ENCODE peak calls at places on chromosomes 5 and 9, in seven cellular contexts. M is H1, X is osteoblast, Q is tibial nerve, F is uterus, N is fibroblast of lung, G is testis. Y is an unnamed sample.

GRCh38 chr9:70917277-70917676 is 204.1 kb downstream of the TRPM3 start:
- DNase-seq in N (no peak), F (no peak), M (no peak), Q (no peak), X (peak; percentile 39), G (no peak), Y (no peak)

GRCh38 chr5:161406880-161407279 is 139.6 kb downstream of the GABRB2 start:
- DNase-seq in F (no peak), M (no peak), Q (no peak), N (peak; percentile 1), G (peak; percentile 22), X (no peak), Y (peak; percentile 64)

GRCh38 chr5:60844429-60844890 is 391 bp upstream of the ELOVL7 start:
- DNase-seq in X (peak; percentile 68), Q (no peak), M (no peak), G (no peak), F (no peak), N (peak; percentile 30), Y (peak; percentile 17)

GRCh38 chr5:74686962-74687751 is 2.1 kb downstream of the HEXB start:
- DNase-seq in X (peak; percentile 36), Q (no peak), G (no peak), M (no peak), N (peak; percentile 45), F (no peak), Y (no peak)

GRCh38 chr5:125237026-125237425 is 490.6 kb upstream of the ZNF608 start:
- DNase-seq in F (no peak), N (peak; percentile 9), X (no peak), Q (no peak), G (no peak), M (no peak), Y (no peak)

GRCh38 chr9:91536211-91536691 is 112.6 kb upstream of the NFIL3 start:
- DNase-seq in X (peak; percentile 67), G (no peak), M (no peak), N (peak; percentile 87), F (no peak), Q (no peak), Y (no peak)

GRCh38 chr9:136052991-136053756 is 41.9 kb downstream of the NACC2 start:
- DNase-seq in N (peak; percentile 29), Q (no peak), G (no peak), X (peak; percentile 95), M (peak; percentile 56), F (no peak), Y (no peak)

GRCh38 chr9:34589371-34589655 is 211 bp downstream of the CNTFR start:
- DNase-seq in N (no peak), X (no peak), M (no peak), G (no peak), Q (no peak), F (no peak), Y (no peak)

GRCh38 chr9:116345393-116345792 is 191.8 kb downstream of the PAPPA start:
- DNase-seq in X (no peak), F (no peak), M (no peak), N (no peak), Q (no peak), G (no peak), Y (no peak)

GRCh38 chr5:128528126-128528525 is 9.9 kb downstream of the FBN2 start:
- DNase-seq in Q (no peak), G (no peak), M (no peak), F (no peak), X (no peak), N (no peak), Y (no peak)

GRCh38 chr5:21858441-21858840 is 994.7 kb downstream of the CDH12 start:
- DNase-seq in X (no peak), F (no peak), N (no peak), M (no peak), G (no peak), Q (no peak), Y (no peak)

DNA sequence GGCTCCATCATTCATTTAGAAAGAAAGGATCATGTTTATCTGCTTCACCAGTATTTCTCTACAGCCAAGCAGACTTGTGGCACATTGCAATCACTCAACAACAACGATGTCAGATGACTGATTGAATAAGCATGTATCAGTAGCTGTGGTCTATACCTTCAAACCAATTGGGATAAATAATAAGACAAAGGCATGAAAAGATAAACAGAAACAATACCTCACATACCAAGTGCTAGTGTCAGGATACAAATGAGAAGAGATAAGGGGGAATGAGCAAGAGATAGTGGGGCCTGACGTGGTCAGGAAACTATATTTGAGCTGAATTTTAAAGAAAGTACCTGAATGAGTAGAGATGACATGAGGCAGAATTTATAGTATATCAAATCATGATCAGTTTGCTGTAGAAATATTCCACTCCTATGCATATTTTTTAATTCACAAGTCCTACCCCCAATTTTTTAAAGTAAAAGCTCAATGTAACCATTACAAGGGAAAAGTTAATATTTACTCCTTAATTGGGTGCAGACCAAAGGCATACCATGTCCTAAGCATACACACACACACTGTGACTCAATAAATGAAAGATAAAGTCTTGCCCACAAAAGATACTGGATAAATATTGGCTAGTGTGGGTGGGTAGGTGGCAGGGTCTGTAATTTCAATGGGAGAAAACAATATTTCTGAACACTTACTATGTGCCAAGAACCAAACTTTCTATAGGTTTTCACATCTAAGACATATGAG is 284.5 kb downstream of the SPOCK1 start:
- DNase-seq in Q (no peak), F (no peak), X (no peak), N (peak; percentile 77), G (no peak), M (no peak), Y (no peak)
- H3K4me3 ChIP-seq in Q (no peak overlapping the region), F (no peak overlapping the region), X (no peak overlapping the region), N (no peak overlapping the region), G (no peak overlapping the region), M (no peak overlapping the region), Y (no peak overlapping the region)

GRCh38 chr9:128916204-128916603 is 4.6 kb upstream of the PHYHD1 start:
- DNase-seq in X (peak; percentile 87), M (no peak), G (peak; percentile 65), Q (no peak), N (no peak), F (peak; percentile 64), Y (no peak)

GRCh38 chr9:128918921-128919320 is 1.9 kb upstream of the PHYHD1 start:
- DNase-seq in F (no peak), X (peak; percentile 55), Q (no peak), N (no peak), M (no peak), G (no peak), Y (no peak)

GRCh38 chr9:128916745-128917144 is 4.0 kb upstream of the PHYHD1 start:
- DNase-seq in N (no peak), X (peak; percentile 72), F (no peak), G (no peak), M (no peak), Q (no peak), Y (no peak)

GRCh38 chr9:128919409-128919808 is 1.4 kb upstream of the PHYHD1 start:
- DNase-seq in X (no peak), F (no peak), M (no peak), N (no peak), G (no peak), Q (no peak), Y (no peak)

DNA sequence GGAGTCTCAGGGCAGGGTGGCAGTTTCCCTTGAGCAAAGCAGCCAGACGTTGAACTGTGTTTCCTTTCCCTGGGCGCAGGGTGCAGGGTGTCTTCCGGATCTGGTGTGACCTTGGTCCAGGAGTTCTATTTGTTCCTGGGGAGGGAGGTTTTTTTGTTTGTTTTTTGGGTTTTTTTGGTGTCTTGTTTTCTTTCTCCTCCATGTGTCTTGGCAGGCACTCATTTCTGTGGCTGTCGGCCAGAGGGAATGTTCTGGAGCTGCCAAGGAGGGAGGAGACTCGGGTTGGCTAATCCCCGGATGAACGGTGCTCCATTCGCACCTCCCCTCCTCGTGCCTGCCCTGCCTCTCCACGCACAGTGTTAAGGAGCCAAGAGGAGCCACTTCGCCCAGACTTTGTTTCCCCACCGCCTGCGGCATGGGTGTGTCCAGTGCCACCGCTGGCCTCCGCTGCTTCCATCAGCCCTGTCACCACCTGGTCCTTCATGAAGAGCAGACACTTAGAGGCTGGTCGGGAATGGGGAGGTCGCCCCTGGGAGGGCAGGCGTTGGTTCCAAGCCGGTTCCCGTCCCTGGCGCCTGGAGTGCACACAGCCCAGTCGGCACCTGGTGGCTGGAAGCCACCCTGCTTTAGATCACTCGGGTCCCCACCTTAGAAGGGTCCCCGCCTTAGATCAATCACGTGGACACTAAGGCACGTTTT is 3.5 kb upstream of the PHYHD1 start:
- DNase-seq in X (peak; percentile 95), M (no peak), Q (peak; percentile 86), G (peak; percentile 81), F (peak; percentile 88), N (peak; percentile 69), Y (no peak)
- H3K4me1 ChIP-seq in X (peaks cover 39% of the 10 kb centered on the region), M (peaks cover 5% of the 10 kb centered on the region), Q (peaks cover 93% of the 10 kb centered on the region), G (peaks cover 64% of the 10 kb centered on the region), F (peaks cover 30% of the 10 kb centered on the region), N (peaks cover 37% of the 10 kb centered on the region), Y (no peaks in the 10 kb centered on the region)

GRCh38 chr9:2158111-2158610 is 143.0 kb downstream of the SMARCA2 start:
- DNase-seq in G (peak; percentile 64), F (peak; percentile 60), Q (peak; percentile 64), N (peak; percentile 69), M (no peak), X (no peak), Y (peak; percentile 6)
- TF ChIP-seq CTCF in G (no peak), F (no peak), Q (no peak), N (peak; percentile 27), M (no peak), X (peak; percentile 31), Y (peak; percentile 19)

DNA sequence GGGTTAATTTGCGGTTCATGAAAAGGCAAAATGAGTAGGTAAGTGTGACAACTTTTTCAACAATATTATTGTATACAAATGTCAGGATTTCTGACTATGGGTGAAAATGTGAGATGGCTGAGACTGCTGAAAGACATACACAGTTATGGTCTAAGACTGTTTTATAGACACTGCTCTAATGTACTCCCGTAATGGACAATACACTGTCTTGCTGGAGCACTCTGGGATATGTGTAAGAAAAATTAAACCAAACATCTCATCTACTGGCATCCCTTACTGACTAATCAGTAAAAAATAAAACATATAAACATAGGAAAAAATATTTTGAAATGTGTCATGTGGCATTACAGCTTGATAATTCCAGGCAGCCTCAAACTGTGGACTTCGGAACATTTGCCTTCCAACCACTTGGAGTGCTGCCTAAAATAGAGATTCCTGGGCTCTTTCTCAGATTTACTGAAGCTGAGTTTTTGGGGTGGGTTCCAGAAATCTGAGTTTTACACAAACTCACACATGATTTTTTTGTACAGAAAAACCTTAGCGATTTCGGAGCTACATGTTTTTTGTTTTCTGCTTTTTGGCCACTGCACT is 233.9 kb upstream of the TBCA start:
- DNase-seq in F (no peak), G (no peak), N (peak; percentile 85), Q (no peak), X (peak; percentile 83), M (no peak), Y (no peak)
- H3K4me3 ChIP-seq in F (no peak overlapping the region), G (no peak overlapping the region), N (peak overlapping the region; percentile 41), Q (no peak overlapping the region), X (peak overlapping the region; percentile 38), M (no peak overlapping the region), Y (no peak overlapping the region)

DNA sequence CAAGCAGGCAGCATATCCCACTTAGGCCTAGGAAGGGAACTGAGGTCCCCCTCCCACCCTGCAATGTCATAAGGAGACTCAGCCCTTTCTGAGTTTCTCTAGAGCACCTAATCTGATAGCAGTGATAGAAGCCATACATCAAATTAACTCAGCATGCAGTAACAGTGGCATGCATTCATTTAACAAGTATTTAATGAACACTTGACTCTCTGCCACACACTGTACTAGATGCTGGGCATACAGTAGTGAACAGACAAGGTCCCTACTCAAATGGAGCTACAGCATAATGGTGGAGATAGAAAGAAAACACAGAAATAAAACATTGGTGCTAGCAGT is 58.6 kb downstream of the SLC22A5 start:
- DNase-seq in G (no peak), F (no peak), N (no peak), Q (no peak), X (no peak), M (no peak), Y (no peak)
- H3K4me1 ChIP-seq in G (peaks cover 32% of the 10 kb centered on the region), F (peaks cover 27% of the 10 kb centered on the region), N (peaks cover 56% of the 10 kb centered on the region), Q (peaks cover 95% of the 10 kb centered on the region), X (peaks cover 65% of the 10 kb centered on the region), M (peaks cover 4% of the 10 kb centered on the region), Y (peaks cover 13% of the 10 kb centered on the region)

Y was measured in cardiac muscle cell.